ENCODE peak calls at places on chromosome 1, in seven cellular contexts. X is IMR-90, B is A549, P is K562, C is H1, O is HepG2, J is GM12878. V is an unnamed sample.
A peak's percentile ranks its signal among the peaks of the same experiment; 100 is the strongest.

GRCh38 chr1:220013497-220013896 is 32.8 kb downstream of the EPRS1 start:
- DNase-seq in C (no peak), B (no peak), O (no peak), J (no peak), P (no peak), X (peak; percentile 59), V (no peak)

GRCh38 chr1:230750986-230751625 is 3.9 kb downstream of the CAPN9 start:
- DNase-seq in X (no peak), P (no peak), B (no peak), O (no peak), C (no peak), J (no peak), V (no peak)

GRCh38 chr1:59730759-59731478 is 83.8 kb upstream of the HOOK1 start:
- DNase-seq in O (peak; percentile 93), J (no peak), X (peak; percentile 99), B (peak; percentile 78), P (peak; percentile 60), C (no peak), V (no peak)

GRCh38 chr1:155761746-155762400 is 73.0 kb downstream of the DAP3 start:
- DNase-seq in C (no peak), X (no peak), O (no peak), P (no peak), J (no peak), B (no peak), V (no peak)

GRCh38 chr1:2278591-2279209 is 50.6 kb downstream of the SKI start:
- DNase-seq in P (no peak), B (no peak), O (no peak), J (no peak), C (no peak), X (no peak), V (no peak)

GRCh38 chr1:174105086-174105485 is 54.2 kb upstream of the RABGAP1L start:
- DNase-seq in O (no peak), P (no peak), J (no peak), X (no peak), B (no peak), C (no peak), V (no peak)

GRCh38 chr1:229629251-229629650 is 3.2 kb downstream of the URB2 start:
- DNase-seq in O (no peak), P (no peak), C (no peak), B (no peak), J (no peak), X (peak; percentile 88), V (no peak)

GRCh38 chr1:168092566-168093355 is 44.0 kb downstream of the GPR161 start:
- DNase-seq in J (no peak), P (peak; percentile 41), B (peak; percentile 61), X (no peak), O (peak; percentile 46), C (no peak), V (peak; percentile 44)

GRCh38 chr1:53125623-53126360 is 16.6 kb downstream of the SLC1A7 start:
- DNase-seq in P (no peak), X (peak; percentile 48), C (no peak), O (no peak), J (no peak), B (no peak), V (no peak)

GRCh38 chr1:27632387-27633297 is 2.3 kb downstream of the FGR start:
- DNase-seq in X (no peak), B (no peak), O (no peak), J (peak; percentile 94), C (no peak), P (no peak), V (no peak)

GRCh38 chr1:182236651-182237077 is 154.9 kb downstream of the GLUL start:
- DNase-seq in X (no peak), J (no peak), P (no peak), O (no peak), C (no peak), B (no peak), V (no peak)

GRCh38 chr1:150575518-150576366 is 3.7 kb downstream of the MCL1 start:
- DNase-seq in X (peak; percentile 23), P (peak; percentile 8), J (no peak), C (no peak), B (no peak), O (no peak), V (no peak)

GRCh38 chr1:190579517-190580193 is 102.0 kb upstream of the BRINP3 start:
- DNase-seq in J (no peak), B (no peak), X (no peak), O (no peak), P (no peak), C (no peak), V (no peak)

GRCh38 chr1:236523704-236524141 is at the start of gene LGALS8:
- DNase-seq in O (peak; percentile 43), P (peak; percentile 96), C (no peak), B (peak; percentile 82), J (no peak), X (peak; percentile 80), V (peak; percentile 93)

GRCh38 chr1:94734963-94735899 is 84.9 kb upstream of the SLC44A3 start:
- DNase-seq in C (peak; percentile 31), J (no peak), X (peak; percentile 80), B (no peak), O (no peak), P (peak; percentile 53), V (no peak)

GRCh38 chr1:119968068-119968492 is 71.8 kb upstream of the ADAM30 start:
- DNase-seq in J (peak; percentile 31), C (peak; percentile 15), O (peak; percentile 63), B (peak; percentile 54), X (peak; percentile 52), P (peak; percentile 75), V (peak; percentile 16)

GRCh38 chr1:230758705-230759354 is 11.6 kb downstream of the CAPN9 start:
- DNase-seq in X (no peak), J (no peak), O (no peak), C (no peak), P (no peak), B (no peak), V (peak; percentile 74)

GRCh38 chr1:66350001-66350547 is 183.9 kb upstream of the SGIP1 start:
- DNase-seq in O (no peak), J (no peak), C (no peak), P (no peak), B (no peak), X (peak; percentile 34), V (no peak)

GRCh38 chr1:99282536-99282935 is 18.2 kb downstream of the PLPPR4 start:
- DNase-seq in P (no peak), X (no peak), B (no peak), C (no peak), J (no peak), O (no peak), V (no peak)

GRCh38 chr1:225554216-225554812 is 98.6 kb downstream of the ENAH start:
- DNase-seq in C (no peak), O (peak; percentile 12), B (peak; percentile 32), X (peak; percentile 44), P (peak; percentile 28), J (no peak), V (peak; percentile 53)

GRCh38 chr1:31712625-31713024 is 8.8 kb upstream of the COL16A1 start:
- DNase-seq in J (no peak), B (peak; percentile 49), X (peak; percentile 86), P (no peak), C (no peak), O (no peak), V (no peak)

DNA sequence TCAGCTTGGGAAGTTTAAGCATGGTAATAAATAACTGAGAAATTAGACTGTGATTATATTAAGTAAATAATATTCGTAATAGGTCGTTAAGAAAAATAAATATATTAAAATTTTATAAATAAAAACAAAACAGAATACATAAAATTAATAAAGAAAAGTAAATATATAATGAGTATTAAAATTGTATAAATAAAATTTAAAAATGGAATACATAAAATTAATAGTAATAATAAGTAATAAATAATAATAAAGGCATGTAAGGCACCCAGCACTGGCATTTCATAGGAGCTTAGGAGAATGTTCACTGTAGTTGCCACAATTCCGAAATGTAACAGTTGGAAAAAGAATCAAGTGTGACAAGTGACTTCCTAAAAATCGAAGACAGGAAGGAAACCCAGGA is 45.8 kb upstream of the FHAD1 start:
- DNase-seq in B (no peak), J (no peak), P (no peak), O (no peak), C (no peak), X (no peak), V (no peak)
- H3K27ac ChIP-seq in B (peak overlapping the region; percentile 74), J (no peak overlapping the region), P (no peak overlapping the region), O (no peak overlapping the region), C (no peak overlapping the region), X (peak overlapping the region; percentile 43), V (peak overlapping the region; percentile 86)

DNA sequence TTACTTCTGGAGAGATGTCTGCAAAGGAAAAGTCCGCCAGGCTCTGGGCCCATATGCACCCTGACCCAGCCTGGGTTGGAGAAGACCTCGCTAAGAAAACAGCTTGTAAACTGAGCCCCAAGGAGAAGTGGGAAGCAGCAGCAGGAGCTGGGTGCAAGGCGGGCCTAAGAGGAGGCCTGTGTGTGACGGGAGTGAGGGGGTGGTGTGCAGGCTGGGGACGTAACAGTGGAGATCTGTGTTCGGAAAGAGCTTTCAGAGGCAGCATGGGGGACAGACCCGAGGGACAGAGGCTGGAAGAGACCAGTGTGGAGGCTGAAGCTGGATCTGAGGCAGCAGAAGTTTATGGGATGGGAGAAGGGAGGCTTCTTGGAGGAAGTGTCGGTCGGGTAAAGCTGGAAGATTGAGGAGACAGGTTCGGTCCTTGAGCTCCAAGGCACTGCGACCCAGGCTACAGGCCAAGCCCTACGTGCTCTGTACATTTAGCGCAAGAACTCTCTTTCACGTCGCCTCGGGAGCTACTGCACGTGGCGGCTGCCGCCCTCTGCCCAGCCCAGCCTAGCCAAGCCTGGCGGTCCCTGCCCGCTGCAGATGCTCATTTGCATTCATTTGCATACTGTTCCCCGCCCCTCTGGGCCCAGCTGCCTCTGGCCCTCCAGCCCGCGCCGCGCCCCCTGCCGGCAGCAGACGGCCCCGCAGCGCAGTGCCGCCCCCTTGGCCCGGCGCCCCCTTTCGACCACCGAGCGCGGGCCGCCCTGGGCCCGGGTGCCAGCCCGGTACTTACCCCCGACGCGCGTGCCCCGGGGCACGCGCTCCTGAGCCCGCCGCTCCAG is 6.3 kb downstream of the HPCA start:
- DNase-seq in J (no peak), C (peak; percentile 47), X (no peak), P (peak; percentile 85), O (no peak), B (peak; percentile 44), V (peak; percentile 92)
- TF ChIP-seq RFX5 in J (no peak), C (no peak), X (no peak), P (no peak), O (no peak), B (no peak), V (no peak)

DNA sequence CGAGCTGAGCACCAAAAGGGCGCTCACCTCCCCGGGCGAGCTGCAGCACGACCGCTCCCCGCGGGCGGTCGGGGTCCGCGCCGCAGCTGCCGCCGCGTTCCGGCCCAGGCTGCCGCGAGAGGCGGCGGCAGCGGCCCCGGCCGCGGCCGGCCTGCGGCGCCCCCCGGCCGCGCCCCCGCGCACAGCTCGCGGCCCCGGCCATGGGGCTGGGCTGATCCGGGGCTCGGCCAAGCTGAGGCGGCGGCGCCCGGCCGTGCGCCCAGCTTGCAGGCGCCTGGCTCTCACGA is 186 bp downstream of the EEIG2 start:
- DNase-seq in O (no peak), X (no peak), B (no peak), J (no peak), P (no peak), C (no peak), V (peak; percentile 87)
- H3K27ac ChIP-seq in O (no peak overlapping the region), X (peak overlapping the region; percentile 16), B (peak overlapping the region; percentile 74), J (no peak overlapping the region), P (peak overlapping the region; percentile 78), C (no peak overlapping the region), V (peak overlapping the region; percentile 76)

DNA sequence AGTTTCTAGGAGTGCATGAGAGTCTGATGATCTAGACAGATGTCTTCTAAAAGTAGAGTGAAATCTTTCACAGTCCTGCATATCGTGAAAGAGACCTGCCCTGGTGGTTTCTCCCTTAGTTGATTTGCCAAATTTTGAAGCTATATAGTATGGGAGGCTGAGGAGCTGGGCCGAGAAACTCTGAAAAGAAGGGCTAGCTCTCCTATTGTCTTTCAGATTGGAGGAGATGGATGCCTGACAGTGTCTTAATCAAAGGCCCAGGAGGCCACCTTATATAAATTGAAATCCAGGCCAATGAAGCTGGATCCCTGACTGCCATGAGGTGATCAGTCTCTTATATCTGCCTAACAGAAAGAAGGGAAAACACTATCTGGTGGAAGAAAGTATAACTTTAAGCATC is 18.4 kb upstream of the CD84 start:
- DNase-seq in B (no peak), J (no peak), X (no peak), C (no peak), P (no peak), O (no peak), V (no peak)
- TF ChIP-seq RFX5 in B (no peak), J (no peak), X (no peak), C (no peak), P (no peak), O (no peak), V (no peak)

V was measured in SK-N-SH.